ENCODE peak calls at places on chromosomes 13 and 19, in five cellular contexts. One of them, this sample, is unnamed.
A peak's percentile ranks its signal among the peaks of the same experiment; 100 is the strongest.

GRCh38 chr13:41706189-41706588 is 248.8 kb downstream of the RGCC start:
- DNase-seq in progenitor cell of endocrine pancreas: no peak
- DNase-seq in left lung: no peak
- DNase-seq in endothelial cell of umbilical vein: no peak
- DNase-seq in neural progenitor cell: no peak
- DNase-seq in this sample: no peak

GRCh38 chr19:29843180-29844051 is 31.6 kb downstream of the CCNE1 start:
- DNase-seq in neural progenitor cell: peak; percentile 66
- DNase-seq in left lung: peak; percentile 52
- DNase-seq in endothelial cell of umbilical vein: no peak
- DNase-seq in progenitor cell of endocrine pancreas: no peak
- DNase-seq in this sample: no peak

GRCh38 chr19:45528744-45529453 is 21.6 kb downstream of the VASP start:
- DNase-seq in progenitor cell of endocrine pancreas: peak; percentile 49
- DNase-seq in endothelial cell of umbilical vein: no peak
- DNase-seq in neural progenitor cell: peak; percentile 91
- DNase-seq in left lung: no peak
- DNase-seq in this sample: no peak

GRCh38 chr13:61954092-61954491 is 538.4 kb upstream of the PCDH20 start:
- DNase-seq in endothelial cell of umbilical vein: peak; percentile 60
- DNase-seq in progenitor cell of endocrine pancreas: no peak
- DNase-seq in neural progenitor cell: peak; percentile 39
- DNase-seq in left lung: no peak
- DNase-seq in this sample: no peak

GRCh38 chr19:39403331-39404312 is 3.0 kb upstream of the ZFP36 start:
- DNase-seq in neural progenitor cell: peak; percentile 96
- DNase-seq in endothelial cell of umbilical vein: peak; percentile 100
- DNase-seq in progenitor cell of endocrine pancreas: no peak
- DNase-seq in left lung: peak; percentile 99
- DNase-seq in this sample: peak; percentile 99

GRCh38 chr19:43462383-43462782 is 3.0 kb downstream of the LYPD3 start:
- DNase-seq in progenitor cell of endocrine pancreas: no peak
- DNase-seq in left lung: no peak
- DNase-seq in neural progenitor cell: no peak
- DNase-seq in endothelial cell of umbilical vein: no peak
- DNase-seq in this sample: no peak

GRCh38 chr13:75771818-75772217 is 135.7 kb downstream of the LMO7 start:
- DNase-seq in neural progenitor cell: no peak
- DNase-seq in left lung: no peak
- DNase-seq in progenitor cell of endocrine pancreas: no peak
- DNase-seq in endothelial cell of umbilical vein: peak; percentile 44
- DNase-seq in this sample: no peak

GRCh38 chr13:28138756-28139470 is 568 bp downstream of the PAN3 start:
- DNase-seq in neural progenitor cell: peak; percentile 90
- DNase-seq in left lung: peak; percentile 92
- DNase-seq in endothelial cell of umbilical vein: peak; percentile 87
- DNase-seq in progenitor cell of endocrine pancreas: peak; percentile 67
- DNase-seq in this sample: peak; percentile 84

GRCh38 chr13:49627831-49628652 is at the start of gene ARL11:
- DNase-seq in left lung: peak; percentile 87
- DNase-seq in endothelial cell of umbilical vein: no peak
- DNase-seq in neural progenitor cell: peak; percentile 44
- DNase-seq in progenitor cell of endocrine pancreas: no peak
- DNase-seq in this sample: peak; percentile 36

GRCh38 chr13:114128624-114129522 is 3.5 kb downstream of the RASA3 start:
- DNase-seq in left lung: peak; percentile 88
- DNase-seq in progenitor cell of endocrine pancreas: no peak
- DNase-seq in endothelial cell of umbilical vein: peak; percentile 96
- DNase-seq in neural progenitor cell: no peak
- DNase-seq in this sample: peak; percentile 86

GRCh38 chr13:36495431-36495830 is 63.1 kb downstream of the CCNA1 start:
- DNase-seq in left lung: no peak
- DNase-seq in endothelial cell of umbilical vein: no peak
- DNase-seq in neural progenitor cell: no peak
- DNase-seq in progenitor cell of endocrine pancreas: no peak
- DNase-seq in this sample: no peak

GRCh38 chr19:39740395-39740794 is 2.6 kb upstream of the CLC start:
- DNase-seq in endothelial cell of umbilical vein: no peak
- DNase-seq in left lung: no peak
- DNase-seq in neural progenitor cell: no peak
- DNase-seq in progenitor cell of endocrine pancreas: no peak
- DNase-seq in this sample: no peak

GRCh38 chr13:98105929-98106336 is 37.0 kb upstream of the FARP1 start:
- DNase-seq in progenitor cell of endocrine pancreas: no peak
- DNase-seq in neural progenitor cell: no peak
- DNase-seq in left lung: no peak
- DNase-seq in endothelial cell of umbilical vein: peak; percentile 16
- DNase-seq in this sample: no peak

GRCh38 chr19:3507371-3508120 is 1.4 kb downstream of the FZR1 start:
- DNase-seq in neural progenitor cell: peak; percentile 41
- DNase-seq in left lung: no peak
- DNase-seq in endothelial cell of umbilical vein: peak; percentile 11
- DNase-seq in progenitor cell of endocrine pancreas: no peak
- DNase-seq in this sample: no peak

GRCh38 chr13:74243637-74244526 is 109.7 kb upstream of the KLF12 start:
- DNase-seq in neural progenitor cell: no peak
- DNase-seq in endothelial cell of umbilical vein: peak; percentile 59
- DNase-seq in left lung: no peak
- DNase-seq in progenitor cell of endocrine pancreas: no peak
- DNase-seq in this sample: no peak

GRCh38 chr19:33524024-33524664 is 2.6 kb upstream of the PEPD start:
- DNase-seq in left lung: no peak
- DNase-seq in neural progenitor cell: no peak
- DNase-seq in progenitor cell of endocrine pancreas: no peak
- DNase-seq in endothelial cell of umbilical vein: no peak
- DNase-seq in this sample: no peak

GRCh38 chr19:5495792-5496191 is 40.6 kb downstream of the ZNRF4 start:
- DNase-seq in left lung: no peak
- DNase-seq in neural progenitor cell: no peak
- DNase-seq in progenitor cell of endocrine pancreas: no peak
- DNase-seq in endothelial cell of umbilical vein: no peak
- DNase-seq in this sample: no peak

GRCh38 chr19:49364083-49364687 is 508 bp downstream of the DKKL1 start:
- DNase-seq in neural progenitor cell: no peak
- DNase-seq in progenitor cell of endocrine pancreas: no peak
- DNase-seq in left lung: no peak
- DNase-seq in endothelial cell of umbilical vein: no peak
- DNase-seq in this sample: no peak

GRCh38 chr13:47508518-47509228 is 492.4 kb downstream of the SUCLA2 start:
- DNase-seq in left lung: no peak
- DNase-seq in neural progenitor cell: no peak
- DNase-seq in progenitor cell of endocrine pancreas: no peak
- DNase-seq in endothelial cell of umbilical vein: no peak
- DNase-seq in this sample: no peak

GRCh38 chr13:59413121-59413520 is 750.6 kb downstream of the DIAPH3 start:
- DNase-seq in endothelial cell of umbilical vein: no peak
- DNase-seq in left lung: no peak
- DNase-seq in progenitor cell of endocrine pancreas: no peak
- DNase-seq in neural progenitor cell: no peak
- DNase-seq in this sample: no peak

GRCh38 chr19:4709440-4710280 is 14.0 kb downstream of the DPP9 start:
- DNase-seq in left lung: no peak
- DNase-seq in endothelial cell of umbilical vein: no peak
- DNase-seq in neural progenitor cell: no peak
- DNase-seq in progenitor cell of endocrine pancreas: no peak
- DNase-seq in this sample: peak; percentile 65

GRCh38 chr19:22472180-22472637 is 50.1 kb upstream of the ZNF98 start:
- DNase-seq in neural progenitor cell: no peak
- DNase-seq in left lung: no peak
- DNase-seq in endothelial cell of umbilical vein: no peak
- DNase-seq in progenitor cell of endocrine pancreas: no peak
- DNase-seq in this sample: no peak

GRCh38 chr13:40974460-40975407 is 44.4 kb downstream of the ELF1 start:
- DNase-seq in endothelial cell of umbilical vein: peak; percentile 51
- DNase-seq in neural progenitor cell: peak; percentile 66
- DNase-seq in left lung: no peak
- DNase-seq in progenitor cell of endocrine pancreas: no peak
- DNase-seq in this sample: no peak

GRCh38 chr13:35957174-35957867 is 173.9 kb downstream of the DCLK1 start:
- DNase-seq in neural progenitor cell: no peak
- DNase-seq in endothelial cell of umbilical vein: no peak
- DNase-seq in progenitor cell of endocrine pancreas: no peak
- DNase-seq in left lung: no peak
- DNase-seq in this sample: no peak

GRCh38 chr19:55041244-55041626 is 3.2 kb upstream of the GP6 start:
- DNase-seq in endothelial cell of umbilical vein: no peak
- DNase-seq in left lung: no peak
- DNase-seq in progenitor cell of endocrine pancreas: no peak
- DNase-seq in neural progenitor cell: no peak
- DNase-seq in this sample: no peak

GRCh38 chr13:31452525-31452924 is 252.8 kb downstream of the B3GLCT start:
- DNase-seq in neural progenitor cell: no peak
- DNase-seq in progenitor cell of endocrine pancreas: no peak
- DNase-seq in endothelial cell of umbilical vein: no peak
- DNase-seq in left lung: no peak
- DNase-seq in this sample: no peak

GRCh38 chr19:38135150-38135998 is 88.6 kb downstream of the DPF1 start:
- DNase-seq in left lung: no peak
- DNase-seq in progenitor cell of endocrine pancreas: no peak
- DNase-seq in endothelial cell of umbilical vein: no peak
- DNase-seq in neural progenitor cell: peak; percentile 26
- DNase-seq in this sample: no peak

GRCh38 chr19:52741951-52742485 is 7.2 kb upstream of the ZNF611 start:
- DNase-seq in neural progenitor cell: peak; percentile 62
- DNase-seq in left lung: no peak
- DNase-seq in endothelial cell of umbilical vein: no peak
- DNase-seq in progenitor cell of endocrine pancreas: no peak
- DNase-seq in this sample: no peak

GRCh38 chr13:98528663-98529064 is 48.2 kb downstream of the STK24 start:
- DNase-seq in progenitor cell of endocrine pancreas: no peak
- DNase-seq in left lung: no peak
- DNase-seq in endothelial cell of umbilical vein: peak; percentile 26
- DNase-seq in neural progenitor cell: no peak
- DNase-seq in this sample: no peak

GRCh38 chr13:35747594-35747993 is 271.1 kb upstream of the MAB21L1 start:
- DNase-seq in neural progenitor cell: no peak
- DNase-seq in left lung: no peak
- DNase-seq in progenitor cell of endocrine pancreas: no peak
- DNase-seq in endothelial cell of umbilical vein: no peak
- DNase-seq in this sample: no peak

GRCh38 chr13:103517768-103518102 is 451.5 kb upstream of the SLC10A2 start:
- DNase-seq in progenitor cell of endocrine pancreas: no peak
- DNase-seq in neural progenitor cell: no peak
- DNase-seq in endothelial cell of umbilical vein: no peak
- DNase-seq in left lung: no peak
- DNase-seq in this sample: no peak

GRCh38 chr19:34278783-34279182 is 24.4 kb downstream of the GARRE1 start:
- DNase-seq in left lung: no peak
- DNase-seq in progenitor cell of endocrine pancreas: no peak
- DNase-seq in neural progenitor cell: no peak
- DNase-seq in endothelial cell of umbilical vein: no peak
- DNase-seq in this sample: no peak

GRCh38 chr19:2213799-2214198 is 22.3 kb downstream of the PLEKHJ1 start:
- DNase-seq in progenitor cell of endocrine pancreas: no peak
- DNase-seq in neural progenitor cell: no peak
- DNase-seq in left lung: no peak
- DNase-seq in endothelial cell of umbilical vein: no peak
- DNase-seq in this sample: no peak

GRCh38 chr19:17680235-17680722 is 7.9 kb downstream of the UNC13A start:
- DNase-seq in endothelial cell of umbilical vein: peak; percentile 74
- DNase-seq in neural progenitor cell: peak; percentile 67
- DNase-seq in left lung: peak; percentile 63
- DNase-seq in progenitor cell of endocrine pancreas: no peak
- DNase-seq in this sample: peak; percentile 80
- TF ChIP-seq CTCF in endothelial cell of umbilical vein: no peak
- TF ChIP-seq CTCF in neural progenitor cell: no peak
- TF ChIP-seq CTCF in left lung: no peak
- TF ChIP-seq CTCF in progenitor cell of endocrine pancreas: no peak
- TF ChIP-seq CTCF in this sample: no peak

GRCh38 chr13:101155920-101156319 is 260.4 kb downstream of the NALCN start:
- DNase-seq in endothelial cell of umbilical vein: no peak
- DNase-seq in neural progenitor cell: peak; percentile 13
- DNase-seq in left lung: no peak
- DNase-seq in progenitor cell of endocrine pancreas: no peak
- DNase-seq in this sample: no peak
- TF ChIP-seq CTCF in endothelial cell of umbilical vein: peak; percentile 40
- TF ChIP-seq CTCF in neural progenitor cell: peak; percentile 68
- TF ChIP-seq CTCF in left lung: no peak
- TF ChIP-seq CTCF in progenitor cell of endocrine pancreas: peak; percentile 56
- TF ChIP-seq CTCF in this sample: no peak

DNA sequence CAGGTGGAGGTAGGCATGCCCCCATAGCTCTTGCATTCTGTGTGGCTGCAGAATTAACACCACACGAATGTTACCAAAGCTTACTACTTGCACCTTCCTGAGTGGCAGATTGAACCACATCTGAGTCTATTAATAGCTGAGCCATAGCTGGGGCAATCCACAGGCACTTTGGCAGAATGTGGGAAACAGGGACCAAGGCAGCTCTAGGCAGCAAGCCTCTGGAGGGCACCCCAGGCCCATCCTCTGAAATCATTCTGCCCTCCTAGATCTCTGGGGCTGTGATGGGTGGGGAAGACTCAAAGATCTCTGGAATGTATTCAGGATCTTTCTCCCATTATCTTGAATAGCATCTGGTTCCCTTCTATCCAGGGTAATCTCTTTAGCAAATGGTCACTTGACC is 139.3 kb downstream of the TNFRSF19 start:
- DNase-seq in progenitor cell of endocrine pancreas: no peak
- DNase-seq in endothelial cell of umbilical vein: no peak
- DNase-seq in neural progenitor cell: no peak
- DNase-seq in left lung: no peak
- DNase-seq in this sample: no peak
- TF ChIP-seq CTCF in progenitor cell of endocrine pancreas: no peak
- TF ChIP-seq CTCF in endothelial cell of umbilical vein: no peak
- TF ChIP-seq CTCF in neural progenitor cell: no peak
- TF ChIP-seq CTCF in left lung: no peak
- TF ChIP-seq CTCF in this sample: no peak

GRCh38 chr19:31261651-31262331 is 87.4 kb downstream of the TSHZ3 start:
- DNase-seq in left lung: no peak
- DNase-seq in neural progenitor cell: no peak
- DNase-seq in endothelial cell of umbilical vein: no peak
- DNase-seq in progenitor cell of endocrine pancreas: no peak
- DNase-seq in this sample: no peak

GRCh38 chr19:31262673-31263308 is 86.4 kb downstream of the TSHZ3 start:
- DNase-seq in left lung: peak; percentile 23
- DNase-seq in progenitor cell of endocrine pancreas: no peak
- DNase-seq in neural progenitor cell: no peak
- DNase-seq in endothelial cell of umbilical vein: no peak
- DNase-seq in this sample: no peak

GRCh38 chr19:31264379-31264778 is 84.9 kb downstream of the TSHZ3 start:
- DNase-seq in neural progenitor cell: no peak
- DNase-seq in endothelial cell of umbilical vein: no peak
- DNase-seq in progenitor cell of endocrine pancreas: no peak
- DNase-seq in left lung: peak; percentile 11
- DNase-seq in this sample: no peak

GRCh38 chr19:31261019-31261595 is 88.1 kb downstream of the TSHZ3 start:
- DNase-seq in neural progenitor cell: no peak
- DNase-seq in endothelial cell of umbilical vein: no peak
- DNase-seq in progenitor cell of endocrine pancreas: peak; percentile 0
- DNase-seq in left lung: peak; percentile 18
- DNase-seq in this sample: no peak

DNA sequence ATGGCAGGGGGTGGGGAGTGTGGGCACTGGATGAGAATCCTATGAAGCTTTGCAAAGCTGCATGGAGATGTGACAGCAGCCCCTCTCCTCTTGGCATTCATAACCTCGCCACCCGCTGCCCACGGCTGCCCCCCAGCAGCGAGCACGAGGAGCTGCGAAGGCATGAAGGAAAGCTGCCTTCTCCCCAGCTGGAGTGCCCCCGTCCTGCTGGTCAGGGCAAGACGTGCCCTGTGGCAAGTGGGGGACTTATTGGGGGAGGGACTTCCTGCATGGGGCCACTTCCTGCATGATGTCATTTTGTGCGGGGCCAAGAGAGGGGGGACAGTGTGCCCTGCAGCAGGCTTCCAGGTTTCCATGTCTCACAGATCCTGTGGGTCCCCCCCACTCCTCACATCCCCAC is 85.9 kb downstream of the TSHZ3 start:
- DNase-seq in neural progenitor cell: no peak
- DNase-seq in progenitor cell of endocrine pancreas: no peak
- DNase-seq in endothelial cell of umbilical vein: no peak
- DNase-seq in left lung: peak; percentile 19
- DNase-seq in this sample: no peak
- TF ChIP-seq CTCF in neural progenitor cell: no peak
- TF ChIP-seq CTCF in progenitor cell of endocrine pancreas: no peak
- TF ChIP-seq CTCF in endothelial cell of umbilical vein: no peak
- TF ChIP-seq CTCF in left lung: no peak
- TF ChIP-seq CTCF in this sample: no peak